ENCODE peak calls at places on chromosome 19, in nine cellular contexts. One of them, this sample, is unnamed.

GRCh38 chr19:571127-571974 is 1.0 kb upstream of the BSG start:
- DNase-seq in glutamatergic neuron: no peak
- DNase-seq in progenitor cell of endocrine pancreas: no peak
- DNase-seq in astrocyte of the cerebellum: no peak
- DNase-seq in AG10803: no peak
- DNase-seq in mesothelial cell of epicardium: peak
- DNase-seq in iPS DF 6.9: no peak
- DNase-seq in mucosa of descending colon: peak
- DNase-seq in activated CD8-positive, alpha-beta T cell treated with anti-CD3 and anti-CD28 coated beads, Interleukin-2, amount 10 ng/mL, durations not matched to agents 7 days and 5 days: peak
- DNase-seq in this sample: no peak

GRCh38 chr19:45340899-45341453 is 426 bp downstream of the KLC3 start:
- DNase-seq in AG10803: peak
- DNase-seq in astrocyte of the cerebellum: no peak
- DNase-seq in activated CD8-positive, alpha-beta T cell treated with anti-CD3 and anti-CD28 coated beads, Interleukin-2, amount 10 ng/mL, durations not matched to agents 7 days and 5 days: no peak
- DNase-seq in mucosa of descending colon: no peak
- DNase-seq in glutamatergic neuron: no peak
- DNase-seq in mesothelial cell of epicardium: no peak
- DNase-seq in iPS DF 6.9: no peak
- DNase-seq in progenitor cell of endocrine pancreas: no peak
- DNase-seq in this sample: no peak

GRCh38 chr19:18278521-18279265 is 2.7 kb downstream of the JUND start:
- DNase-seq in iPS DF 6.9: no peak
- DNase-seq in activated CD8-positive, alpha-beta T cell treated with anti-CD3 and anti-CD28 coated beads, Interleukin-2, amount 10 ng/mL, durations not matched to agents 7 days and 5 days: peak
- DNase-seq in mesothelial cell of epicardium: no peak
- DNase-seq in glutamatergic neuron: no peak
- DNase-seq in mucosa of descending colon: peak
- DNase-seq in AG10803: no peak
- DNase-seq in progenitor cell of endocrine pancreas: no peak
- DNase-seq in astrocyte of the cerebellum: no peak
- DNase-seq in this sample: no peak

GRCh38 chr19:16628984-16629691 is 1.1 kb upstream of the MED26 start:
- DNase-seq in activated CD8-positive, alpha-beta T cell treated with anti-CD3 and anti-CD28 coated beads, Interleukin-2, amount 10 ng/mL, durations not matched to agents 7 days and 5 days: peak
- DNase-seq in iPS DF 6.9: no peak
- DNase-seq in glutamatergic neuron: no peak
- DNase-seq in AG10803: peak
- DNase-seq in progenitor cell of endocrine pancreas: no peak
- DNase-seq in astrocyte of the cerebellum: no peak
- DNase-seq in mesothelial cell of epicardium: no peak
- DNase-seq in mucosa of descending colon: peak
- DNase-seq in this sample: peak

GRCh38 chr19:38905186-38905539 is 5.4 kb downstream of the NFKBIB start:
- DNase-seq in astrocyte of the cerebellum: no peak
- DNase-seq in activated CD8-positive, alpha-beta T cell treated with anti-CD3 and anti-CD28 coated beads, Interleukin-2, amount 10 ng/mL, durations not matched to agents 7 days and 5 days: no peak
- DNase-seq in glutamatergic neuron: no peak
- DNase-seq in AG10803: no peak
- DNase-seq in mucosa of descending colon: no peak
- DNase-seq in mesothelial cell of epicardium: no peak
- DNase-seq in progenitor cell of endocrine pancreas: no peak
- DNase-seq in iPS DF 6.9: no peak
- DNase-seq in this sample: no peak

GRCh38 chr19:38003427-38004099 is 96.6 kb downstream of the SIPA1L3 start:
- DNase-seq in activated CD8-positive, alpha-beta T cell treated with anti-CD3 and anti-CD28 coated beads, Interleukin-2, amount 10 ng/mL, durations not matched to agents 7 days and 5 days: peak
- DNase-seq in iPS DF 6.9: no peak
- DNase-seq in glutamatergic neuron: peak
- DNase-seq in mucosa of descending colon: peak
- DNase-seq in astrocyte of the cerebellum: peak
- DNase-seq in progenitor cell of endocrine pancreas: no peak
- DNase-seq in mesothelial cell of epicardium: no peak
- DNase-seq in AG10803: peak
- DNase-seq in this sample: peak

GRCh38 chr19:8335343-8336071 is 7.6 kb downstream of the KANK3 start:
- DNase-seq in iPS DF 6.9: no peak
- DNase-seq in activated CD8-positive, alpha-beta T cell treated with anti-CD3 and anti-CD28 coated beads, Interleukin-2, amount 10 ng/mL, durations not matched to agents 7 days and 5 days: peak
- DNase-seq in glutamatergic neuron: peak
- DNase-seq in AG10803: no peak
- DNase-seq in mesothelial cell of epicardium: no peak
- DNase-seq in progenitor cell of endocrine pancreas: no peak
- DNase-seq in astrocyte of the cerebellum: no peak
- DNase-seq in mucosa of descending colon: no peak
- DNase-seq in this sample: no peak

GRCh38 chr19:17109962-17110598 is 34.5 kb downstream of the MYO9B start:
- DNase-seq in mesothelial cell of epicardium: no peak
- DNase-seq in mucosa of descending colon: peak
- DNase-seq in AG10803: no peak
- DNase-seq in astrocyte of the cerebellum: no peak
- DNase-seq in iPS DF 6.9: no peak
- DNase-seq in glutamatergic neuron: no peak
- DNase-seq in progenitor cell of endocrine pancreas: no peak
- DNase-seq in activated CD8-positive, alpha-beta T cell treated with anti-CD3 and anti-CD28 coated beads, Interleukin-2, amount 10 ng/mL, durations not matched to agents 7 days and 5 days: peak
- DNase-seq in this sample: peak

GRCh38 chr19:58544591-58545285 is 874 bp downstream of the TRIM28 start:
- DNase-seq in astrocyte of the cerebellum: no peak
- DNase-seq in mesothelial cell of epicardium: peak
- DNase-seq in iPS DF 6.9: no peak
- DNase-seq in AG10803: peak
- DNase-seq in mucosa of descending colon: peak
- DNase-seq in progenitor cell of endocrine pancreas: peak
- DNase-seq in activated CD8-positive, alpha-beta T cell treated with anti-CD3 and anti-CD28 coated beads, Interleukin-2, amount 10 ng/mL, durations not matched to agents 7 days and 5 days: peak
- DNase-seq in glutamatergic neuron: peak
- DNase-seq in this sample: no peak

GRCh38 chr19:47309608-47310007 is at the start of gene C5AR1:
- DNase-seq in mesothelial cell of epicardium: no peak
- DNase-seq in iPS DF 6.9: no peak
- DNase-seq in glutamatergic neuron: no peak
- DNase-seq in mucosa of descending colon: peak
- DNase-seq in AG10803: no peak
- DNase-seq in activated CD8-positive, alpha-beta T cell treated with anti-CD3 and anti-CD28 coated beads, Interleukin-2, amount 10 ng/mL, durations not matched to agents 7 days and 5 days: no peak
- DNase-seq in astrocyte of the cerebellum: no peak
- DNase-seq in progenitor cell of endocrine pancreas: no peak
- DNase-seq in this sample: peak

GRCh38 chr19:49331616-49332055 is 3.6 kb upstream of the CD37 start:
- DNase-seq in astrocyte of the cerebellum: peak
- DNase-seq in AG10803: peak
- DNase-seq in mesothelial cell of epicardium: no peak
- DNase-seq in progenitor cell of endocrine pancreas: no peak
- DNase-seq in glutamatergic neuron: no peak
- DNase-seq in iPS DF 6.9: no peak
- DNase-seq in activated CD8-positive, alpha-beta T cell treated with anti-CD3 and anti-CD28 coated beads, Interleukin-2, amount 10 ng/mL, durations not matched to agents 7 days and 5 days: peak
- DNase-seq in mucosa of descending colon: peak
- DNase-seq in this sample: no peak

GRCh38 chr19:46661735-46662592 is 982 bp upstream of the DACT3 start:
- DNase-seq in astrocyte of the cerebellum: peak
- DNase-seq in mucosa of descending colon: peak
- DNase-seq in iPS DF 6.9: no peak
- DNase-seq in activated CD8-positive, alpha-beta T cell treated with anti-CD3 and anti-CD28 coated beads, Interleukin-2, amount 10 ng/mL, durations not matched to agents 7 days and 5 days: peak
- DNase-seq in glutamatergic neuron: peak
- DNase-seq in AG10803: peak
- DNase-seq in progenitor cell of endocrine pancreas: peak
- DNase-seq in mesothelial cell of epicardium: peak
- DNase-seq in this sample: peak

GRCh38 chr19:58033741-58034475 is at the start of gene ZSCAN1:
- DNase-seq in AG10803: peak
- DNase-seq in progenitor cell of endocrine pancreas: peak
- DNase-seq in astrocyte of the cerebellum: no peak
- DNase-seq in glutamatergic neuron: peak
- DNase-seq in activated CD8-positive, alpha-beta T cell treated with anti-CD3 and anti-CD28 coated beads, Interleukin-2, amount 10 ng/mL, durations not matched to agents 7 days and 5 days: peak
- DNase-seq in mesothelial cell of epicardium: peak
- DNase-seq in mucosa of descending colon: peak
- DNase-seq in iPS DF 6.9: no peak
- DNase-seq in this sample: peak

GRCh38 chr19:39497850-39498261 is 891 bp upstream of the DLL3 start:
- DNase-seq in glutamatergic neuron: peak
- DNase-seq in mesothelial cell of epicardium: no peak
- DNase-seq in AG10803: no peak
- DNase-seq in progenitor cell of endocrine pancreas: peak
- DNase-seq in mucosa of descending colon: peak
- DNase-seq in activated CD8-positive, alpha-beta T cell treated with anti-CD3 and anti-CD28 coated beads, Interleukin-2, amount 10 ng/mL, durations not matched to agents 7 days and 5 days: peak
- DNase-seq in iPS DF 6.9: no peak
- DNase-seq in astrocyte of the cerebellum: no peak
- DNase-seq in this sample: no peak

GRCh38 chr19:2270157-2270571 is 11.8 kb downstream of the PEAK3 start:
- DNase-seq in AG10803: peak
- DNase-seq in iPS DF 6.9: no peak
- DNase-seq in progenitor cell of endocrine pancreas: no peak
- DNase-seq in astrocyte of the cerebellum: no peak
- DNase-seq in glutamatergic neuron: no peak
- DNase-seq in mesothelial cell of epicardium: no peak
- DNase-seq in activated CD8-positive, alpha-beta T cell treated with anti-CD3 and anti-CD28 coated beads, Interleukin-2, amount 10 ng/mL, durations not matched to agents 7 days and 5 days: peak
- DNase-seq in mucosa of descending colon: peak
- DNase-seq in this sample: peak

GRCh38 chr19:36418287-36419001 is at the start of gene ZFP82:
- DNase-seq in mucosa of descending colon: peak
- DNase-seq in progenitor cell of endocrine pancreas: peak
- DNase-seq in astrocyte of the cerebellum: peak
- DNase-seq in iPS DF 6.9: peak
- DNase-seq in activated CD8-positive, alpha-beta T cell treated with anti-CD3 and anti-CD28 coated beads, Interleukin-2, amount 10 ng/mL, durations not matched to agents 7 days and 5 days: peak
- DNase-seq in AG10803: peak
- DNase-seq in glutamatergic neuron: peak
- DNase-seq in mesothelial cell of epicardium: peak
- DNase-seq in this sample: peak

GRCh38 chr19:41905273-41906002 is 22.5 kb downstream of the ARHGEF1 start:
- DNase-seq in iPS DF 6.9: no peak
- DNase-seq in mucosa of descending colon: no peak
- DNase-seq in AG10803: no peak
- DNase-seq in glutamatergic neuron: no peak
- DNase-seq in activated CD8-positive, alpha-beta T cell treated with anti-CD3 and anti-CD28 coated beads, Interleukin-2, amount 10 ng/mL, durations not matched to agents 7 days and 5 days: no peak
- DNase-seq in mesothelial cell of epicardium: no peak
- DNase-seq in astrocyte of the cerebellum: no peak
- DNase-seq in progenitor cell of endocrine pancreas: no peak
- DNase-seq in this sample: no peak

GRCh38 chr19:35164418-35164817 is 9.9 kb downstream of the FXYD5 start:
- DNase-seq in mesothelial cell of epicardium: no peak
- DNase-seq in glutamatergic neuron: no peak
- DNase-seq in AG10803: no peak
- DNase-seq in astrocyte of the cerebellum: no peak
- DNase-seq in activated CD8-positive, alpha-beta T cell treated with anti-CD3 and anti-CD28 coated beads, Interleukin-2, amount 10 ng/mL, durations not matched to agents 7 days and 5 days: no peak
- DNase-seq in iPS DF 6.9: no peak
- DNase-seq in mucosa of descending colon: no peak
- DNase-seq in progenitor cell of endocrine pancreas: no peak
- DNase-seq in this sample: no peak

GRCh38 chr19:33226550-33227241 is 1.0 kb upstream of the SLC7A10 start:
- DNase-seq in iPS DF 6.9: no peak
- DNase-seq in progenitor cell of endocrine pancreas: peak
- DNase-seq in mesothelial cell of epicardium: no peak
- DNase-seq in AG10803: no peak
- DNase-seq in glutamatergic neuron: no peak
- DNase-seq in astrocyte of the cerebellum: no peak
- DNase-seq in activated CD8-positive, alpha-beta T cell treated with anti-CD3 and anti-CD28 coated beads, Interleukin-2, amount 10 ng/mL, durations not matched to agents 7 days and 5 days: no peak
- DNase-seq in mucosa of descending colon: peak
- DNase-seq in this sample: no peak

GRCh38 chr19:31307270-31307669 is 42.0 kb downstream of the TSHZ3 start:
- DNase-seq in mesothelial cell of epicardium: no peak
- DNase-seq in glutamatergic neuron: no peak
- DNase-seq in AG10803: no peak
- DNase-seq in iPS DF 6.9: no peak
- DNase-seq in astrocyte of the cerebellum: no peak
- DNase-seq in activated CD8-positive, alpha-beta T cell treated with anti-CD3 and anti-CD28 coated beads, Interleukin-2, amount 10 ng/mL, durations not matched to agents 7 days and 5 days: no peak
- DNase-seq in progenitor cell of endocrine pancreas: no peak
- DNase-seq in mucosa of descending colon: no peak
- DNase-seq in this sample: no peak

GRCh38 chr19:7995756-7996155 is 9.7 kb downstream of the ELAVL1 start:
- DNase-seq in progenitor cell of endocrine pancreas: no peak
- DNase-seq in AG10803: no peak
- DNase-seq in mesothelial cell of epicardium: no peak
- DNase-seq in activated CD8-positive, alpha-beta T cell treated with anti-CD3 and anti-CD28 coated beads, Interleukin-2, amount 10 ng/mL, durations not matched to agents 7 days and 5 days: no peak
- DNase-seq in astrocyte of the cerebellum: no peak
- DNase-seq in glutamatergic neuron: no peak
- DNase-seq in iPS DF 6.9: no peak
- DNase-seq in mucosa of descending colon: no peak
- DNase-seq in this sample: no peak

GRCh38 chr19:2529473-2529918 is 53.6 kb downstream of the GADD45B start:
- DNase-seq in activated CD8-positive, alpha-beta T cell treated with anti-CD3 and anti-CD28 coated beads, Interleukin-2, amount 10 ng/mL, durations not matched to agents 7 days and 5 days: no peak
- DNase-seq in iPS DF 6.9: no peak
- DNase-seq in mesothelial cell of epicardium: no peak
- DNase-seq in mucosa of descending colon: no peak
- DNase-seq in glutamatergic neuron: no peak
- DNase-seq in progenitor cell of endocrine pancreas: no peak
- DNase-seq in astrocyte of the cerebellum: no peak
- DNase-seq in AG10803: peak
- DNase-seq in this sample: no peak

GRCh38 chr19:58097349-58097748 is 682 bp downstream of the ZSCAN18 start:
- DNase-seq in astrocyte of the cerebellum: no peak
- DNase-seq in mesothelial cell of epicardium: no peak
- DNase-seq in iPS DF 6.9: no peak
- DNase-seq in mucosa of descending colon: no peak
- DNase-seq in AG10803: no peak
- DNase-seq in glutamatergic neuron: no peak
- DNase-seq in progenitor cell of endocrine pancreas: no peak
- DNase-seq in activated CD8-positive, alpha-beta T cell treated with anti-CD3 and anti-CD28 coated beads, Interleukin-2, amount 10 ng/mL, durations not matched to agents 7 days and 5 days: no peak
- DNase-seq in this sample: no peak

GRCh38 chr19:40640744-40641143 is 39.6 kb downstream of the LTBP4 start:
- DNase-seq in mesothelial cell of epicardium: no peak
- DNase-seq in progenitor cell of endocrine pancreas: no peak
- DNase-seq in glutamatergic neuron: no peak
- DNase-seq in AG10803: peak
- DNase-seq in mucosa of descending colon: no peak
- DNase-seq in iPS DF 6.9: no peak
- DNase-seq in astrocyte of the cerebellum: no peak
- DNase-seq in activated CD8-positive, alpha-beta T cell treated with anti-CD3 and anti-CD28 coated beads, Interleukin-2, amount 10 ng/mL, durations not matched to agents 7 days and 5 days: no peak
- DNase-seq in this sample: no peak

GRCh38 chr19:35868172-35868822 is at the start of gene APLP1:
- DNase-seq in iPS DF 6.9: no peak
- DNase-seq in mucosa of descending colon: peak
- DNase-seq in mesothelial cell of epicardium: peak
- DNase-seq in astrocyte of the cerebellum: no peak
- DNase-seq in activated CD8-positive, alpha-beta T cell treated with anti-CD3 and anti-CD28 coated beads, Interleukin-2, amount 10 ng/mL, durations not matched to agents 7 days and 5 days: peak
- DNase-seq in AG10803: peak
- DNase-seq in progenitor cell of endocrine pancreas: peak
- DNase-seq in glutamatergic neuron: peak
- DNase-seq in this sample: no peak

GRCh38 chr19:3176715-3177501 is 1.7 kb upstream of the S1PR4 start:
- DNase-seq in glutamatergic neuron: no peak
- DNase-seq in astrocyte of the cerebellum: no peak
- DNase-seq in AG10803: peak
- DNase-seq in iPS DF 6.9: no peak
- DNase-seq in progenitor cell of endocrine pancreas: no peak
- DNase-seq in activated CD8-positive, alpha-beta T cell treated with anti-CD3 and anti-CD28 coated beads, Interleukin-2, amount 10 ng/mL, durations not matched to agents 7 days and 5 days: peak
- DNase-seq in mucosa of descending colon: peak
- DNase-seq in mesothelial cell of epicardium: no peak
- DNase-seq in this sample: no peak

GRCh38 chr19:28118235-28118634 is 1094.7 kb downstream of the UQCRFS1 start:
- DNase-seq in astrocyte of the cerebellum: no peak
- DNase-seq in mesothelial cell of epicardium: no peak
- DNase-seq in iPS DF 6.9: no peak
- DNase-seq in glutamatergic neuron: no peak
- DNase-seq in AG10803: no peak
- DNase-seq in activated CD8-positive, alpha-beta T cell treated with anti-CD3 and anti-CD28 coated beads, Interleukin-2, amount 10 ng/mL, durations not matched to agents 7 days and 5 days: no peak
- DNase-seq in mucosa of descending colon: no peak
- DNase-seq in progenitor cell of endocrine pancreas: no peak
- DNase-seq in this sample: no peak

GRCh38 chr19:29446331-29446730 is 79.5 kb upstream of the VSTM2B start:
- DNase-seq in iPS DF 6.9: no peak
- DNase-seq in mucosa of descending colon: no peak
- DNase-seq in activated CD8-positive, alpha-beta T cell treated with anti-CD3 and anti-CD28 coated beads, Interleukin-2, amount 10 ng/mL, durations not matched to agents 7 days and 5 days: no peak
- DNase-seq in glutamatergic neuron: no peak
- DNase-seq in progenitor cell of endocrine pancreas: no peak
- DNase-seq in astrocyte of the cerebellum: no peak
- DNase-seq in AG10803: no peak
- DNase-seq in mesothelial cell of epicardium: no peak
- DNase-seq in this sample: no peak

GRCh38 chr19:49097453-49098288 is 12.4 kb downstream of the SNRNP70 start:
- DNase-seq in mesothelial cell of epicardium: no peak
- DNase-seq in glutamatergic neuron: peak
- DNase-seq in astrocyte of the cerebellum: peak
- DNase-seq in activated CD8-positive, alpha-beta T cell treated with anti-CD3 and anti-CD28 coated beads, Interleukin-2, amount 10 ng/mL, durations not matched to agents 7 days and 5 days: peak
- DNase-seq in progenitor cell of endocrine pancreas: peak
- DNase-seq in AG10803: peak
- DNase-seq in mucosa of descending colon: peak
- DNase-seq in iPS DF 6.9: peak
- DNase-seq in this sample: peak

GRCh38 chr19:2084993-2085720 is 11.0 kb downstream of the MOB3A start:
- DNase-seq in activated CD8-positive, alpha-beta T cell treated with anti-CD3 and anti-CD28 coated beads, Interleukin-2, amount 10 ng/mL, durations not matched to agents 7 days and 5 days: peak
- DNase-seq in astrocyte of the cerebellum: no peak
- DNase-seq in glutamatergic neuron: no peak
- DNase-seq in AG10803: peak
- DNase-seq in mucosa of descending colon: peak
- DNase-seq in iPS DF 6.9: no peak
- DNase-seq in mesothelial cell of epicardium: no peak
- DNase-seq in progenitor cell of endocrine pancreas: no peak
- DNase-seq in this sample: peak

GRCh38 chr19:36215276-36216171 is 618 bp downstream of the ZNF146 start:
- DNase-seq in glutamatergic neuron: peak
- DNase-seq in mucosa of descending colon: peak
- DNase-seq in AG10803: peak
- DNase-seq in mesothelial cell of epicardium: no peak
- DNase-seq in progenitor cell of endocrine pancreas: no peak
- DNase-seq in activated CD8-positive, alpha-beta T cell treated with anti-CD3 and anti-CD28 coated beads, Interleukin-2, amount 10 ng/mL, durations not matched to agents 7 days and 5 days: peak
- DNase-seq in iPS DF 6.9: no peak
- DNase-seq in astrocyte of the cerebellum: no peak
- DNase-seq in this sample: no peak